ENCODE peak calls at places on chromosome 19, in seven cellular contexts. One of them, this sample, is unnamed.

GRCh38 chr19:10430505-10431253 is 10.3 kb downstream of the PDE4A start:
- DNase-seq in T-helper 22 cell: no peak
- DNase-seq in mesendoderm: no peak
- DNase-seq in kidney tubule cell: no peak
- DNase-seq in GM03348: peak
- DNase-seq in GM23248: peak
- DNase-seq in fibroblast of lung: peak
- DNase-seq in this sample: peak

GRCh38 chr19:29439688-29440550 is 85.9 kb upstream of the VSTM2B start:
- DNase-seq in T-helper 22 cell: no peak
- DNase-seq in mesendoderm: no peak
- DNase-seq in kidney tubule cell: no peak
- DNase-seq in GM03348: no peak
- DNase-seq in GM23248: no peak
- DNase-seq in fibroblast of lung: no peak
- DNase-seq in this sample: no peak

GRCh38 chr19:34173145-34173956 is 1.0 kb downstream of the LSM14A start:
- DNase-seq in T-helper 22 cell: no peak
- DNase-seq in mesendoderm: peak
- DNase-seq in kidney tubule cell: peak
- DNase-seq in GM03348: peak
- DNase-seq in GM23248: peak
- DNase-seq in fibroblast of lung: peak
- DNase-seq in this sample: peak

GRCh38 chr19:30227071-30227621 is 145.0 kb upstream of the ZNF536 start:
- DNase-seq in T-helper 22 cell: no peak
- DNase-seq in mesendoderm: peak
- DNase-seq in kidney tubule cell: peak
- DNase-seq in GM03348: no peak
- DNase-seq in GM23248: no peak
- DNase-seq in fibroblast of lung: no peak
- DNase-seq in this sample: peak

GRCh38 chr19:3346677-3347353 is 19.6 kb upstream of the NFIC start:
- DNase-seq in T-helper 22 cell: no peak
- DNase-seq in mesendoderm: no peak
- DNase-seq in kidney tubule cell: no peak
- DNase-seq in GM03348: peak
- DNase-seq in GM23248: peak
- DNase-seq in fibroblast of lung: peak
- DNase-seq in this sample: peak

GRCh38 chr19:41912899-41913475 is 15.3 kb downstream of the ERFL start:
- DNase-seq in T-helper 22 cell: no peak
- DNase-seq in mesendoderm: peak
- DNase-seq in kidney tubule cell: no peak
- DNase-seq in GM03348: no peak
- DNase-seq in GM23248: peak
- DNase-seq in fibroblast of lung: no peak
- DNase-seq in this sample: peak

GRCh38 chr19:21451187-21451586 is 54.2 kb upstream of the ZNF429 start:
- DNase-seq in T-helper 22 cell: no peak
- DNase-seq in mesendoderm: no peak
- DNase-seq in kidney tubule cell: no peak
- DNase-seq in GM03348: no peak
- DNase-seq in GM23248: no peak
- DNase-seq in fibroblast of lung: no peak
- DNase-seq in this sample: no peak

GRCh38 chr19:4012092-4012974 is 4.8 kb downstream of the PIAS4 start:
- DNase-seq in T-helper 22 cell: no peak
- DNase-seq in mesendoderm: no peak
- DNase-seq in kidney tubule cell: no peak
- DNase-seq in GM03348: no peak
- DNase-seq in GM23248: no peak
- DNase-seq in fibroblast of lung: no peak
- DNase-seq in this sample: no peak

GRCh38 chr19:18729933-18730530 is 46.6 kb downstream of the CRTC1 start:
- DNase-seq in T-helper 22 cell: no peak
- DNase-seq in mesendoderm: no peak
- DNase-seq in kidney tubule cell: no peak
- DNase-seq in GM03348: no peak
- DNase-seq in GM23248: no peak
- DNase-seq in fibroblast of lung: no peak
- DNase-seq in this sample: no peak

GRCh38 chr19:45862564-45863334 is at the start of gene SYMPK:
- DNase-seq in T-helper 22 cell: peak
- DNase-seq in mesendoderm: peak
- DNase-seq in kidney tubule cell: peak
- DNase-seq in GM03348: peak
- DNase-seq in GM23248: peak
- DNase-seq in fibroblast of lung: peak
- DNase-seq in this sample: peak

GRCh38 chr19:18140473-18140872 is 12.5 kb upstream of the PIK3R2 start:
- DNase-seq in T-helper 22 cell: no peak
- DNase-seq in mesendoderm: no peak
- DNase-seq in kidney tubule cell: no peak
- DNase-seq in GM03348: no peak
- DNase-seq in GM23248: no peak
- DNase-seq in fibroblast of lung: no peak
- DNase-seq in this sample: no peak

GRCh38 chr19:40191836-40192646 is 815 bp downstream of the MAP3K10 start:
- DNase-seq in T-helper 22 cell: no peak
- DNase-seq in mesendoderm: peak
- DNase-seq in kidney tubule cell: peak
- DNase-seq in GM03348: peak
- DNase-seq in GM23248: peak
- DNase-seq in fibroblast of lung: peak
- DNase-seq in this sample: peak

GRCh38 chr19:14979136-14979497 is 547 bp downstream of the SLC1A6 start:
- DNase-seq in T-helper 22 cell: no peak
- DNase-seq in mesendoderm: peak
- DNase-seq in kidney tubule cell: no peak
- DNase-seq in GM03348: no peak
- DNase-seq in GM23248: no peak
- DNase-seq in fibroblast of lung: no peak
- DNase-seq in this sample: no peak

GRCh38 chr19:4802711-4803110 is 11.2 kb downstream of the FEM1A start:
- DNase-seq in T-helper 22 cell: no peak
- DNase-seq in mesendoderm: no peak
- DNase-seq in kidney tubule cell: no peak
- DNase-seq in GM03348: no peak
- DNase-seq in GM23248: no peak
- DNase-seq in fibroblast of lung: no peak
- DNase-seq in this sample: no peak

GRCh38 chr19:10192922-10193321 is 1.8 kb downstream of the DNMT1 start:
- DNase-seq in T-helper 22 cell: no peak
- DNase-seq in mesendoderm: no peak
- DNase-seq in kidney tubule cell: no peak
- DNase-seq in GM03348: no peak
- DNase-seq in GM23248: no peak
- DNase-seq in fibroblast of lung: no peak
- DNase-seq in this sample: no peak

GRCh38 chr19:51824603-51825002 is 29.6 kb downstream of the FPR3 start:
- DNase-seq in T-helper 22 cell: no peak
- DNase-seq in mesendoderm: no peak
- DNase-seq in kidney tubule cell: no peak
- DNase-seq in GM03348: no peak
- DNase-seq in GM23248: no peak
- DNase-seq in fibroblast of lung: no peak
- DNase-seq in this sample: no peak

GRCh38 chr19:9914315-9915207 is 21.8 kb downstream of the OLFM2 start:
- DNase-seq in T-helper 22 cell: peak
- DNase-seq in mesendoderm: peak
- DNase-seq in kidney tubule cell: peak
- DNase-seq in GM03348: peak
- DNase-seq in GM23248: peak
- DNase-seq in fibroblast of lung: peak
- DNase-seq in this sample: peak

GRCh38 chr19:32865326-32865725 is 4.2 kb downstream of the SLC7A9 start:
- DNase-seq in T-helper 22 cell: no peak
- DNase-seq in mesendoderm: no peak
- DNase-seq in kidney tubule cell: no peak
- DNase-seq in GM03348: no peak
- DNase-seq in GM23248: no peak
- DNase-seq in fibroblast of lung: no peak
- DNase-seq in this sample: no peak